ENCODE peak calls at places on chromosomes 13 and 19, in seven cellular contexts. E is tibial nerve, G is uterus, F is Peyer's patch, D is neural crest cell, Z is left ventricle myocardium inferior, S is brain microvascular endothelial cell. K is an unnamed sample.

GRCh38 chr19:50264483-50265186 is 61.2 kb downstream of the MYH14 start:
- DNase-seq in G (no peak), S (no peak), E (no peak), F (no peak), Z (no peak), D (no peak), K (no peak)

GRCh38 chr13:111335263-111335662 is 14.8 kb downstream of the TEX29 start:
- DNase-seq in G (no peak), Z (no peak), E (no peak), D (no peak), S (no peak), F (no peak), K (no peak)

GRCh38 chr19:48943081-48943480 is 9.6 kb downstream of the DHDH start:
- DNase-seq in S (no peak), D (no peak), E (no peak), Z (no peak), G (no peak), F (no peak), K (no peak)

GRCh38 chr13:24275041-24275440 is 34.3 kb upstream of the C1QTNF9 start:
- DNase-seq in Z (no peak), G (no peak), S (no peak), F (no peak), E (no peak), D (no peak), K (no peak)

GRCh38 chr19:54464624-54465266 is 1.2 kb upstream of the LENG9 start:
- DNase-seq in E (peak), G (peak), F (peak), S (peak), D (peak), Z (peak), K (peak)

GRCh38 chr19:49808762-49809154 is 4.3 kb downstream of the FUZ start:
- DNase-seq in D (peak), S (peak), F (peak), E (peak), G (peak), Z (peak), K (peak)

GRCh38 chr13:58043971-58044370 is 412.4 kb downstream of the PCDH17 start:
- DNase-seq in G (no peak), Z (no peak), S (no peak), D (no peak), F (no peak), E (no peak), K (no peak)

GRCh38 chr19:49398001-49398615 is 10.1 kb downstream of the KASH5 start:
- DNase-seq in D (no peak), E (no peak), G (no peak), F (no peak), S (no peak), Z (no peak), K (peak)

GRCh38 chr13:66586489-66586888 is 643.6 kb downstream of the PCDH9 start:
- DNase-seq in E (no peak), D (no peak), G (no peak), Z (no peak), F (no peak), S (no peak), K (no peak)

GRCh38 chr19:35063940-35064818 is 22.7 kb downstream of the HPN start:
- DNase-seq in S (peak), Z (no peak), G (no peak), F (no peak), E (no peak), D (no peak), K (no peak)

GRCh38 chr19:39847525-39847924 is 1.3 kb upstream of the FBL start:
- DNase-seq in S (no peak), F (no peak), Z (no peak), E (no peak), D (no peak), G (no peak), K (no peak)

GRCh38 chr19:55322495-55322894 is 2.6 kb downstream of the TMEM150B start:
- DNase-seq in E (no peak), S (no peak), D (no peak), F (peak), G (no peak), Z (no peak), K (no peak)

GRCh38 chr13:90498096-90498495 is 849.4 kb upstream of the MIR17HG start:
- DNase-seq in E (no peak), Z (no peak), F (no peak), D (no peak), G (no peak), S (no peak), K (no peak)

GRCh38 chr13:37134411-37135041 is 29.1 kb upstream of the CSNK1A1L start:
- DNase-seq in D (no peak), E (no peak), S (peak), F (no peak), Z (no peak), G (peak), K (no peak)

GRCh38 chr19:5149930-5150329 is 181.0 kb downstream of the KDM4B start:
- DNase-seq in E (no peak), Z (no peak), G (no peak), D (no peak), F (no peak), S (no peak), K (no peak)

GRCh38 chr13:23715762-23716235 is 145.6 kb downstream of the TNFRSF19 start:
- DNase-seq in D (no peak), S (no peak), E (no peak), Z (no peak), F (no peak), G (no peak), K (no peak)

GRCh38 chr19:35260694-35261304 is 8.0 kb upstream of the USF2 start:
- DNase-seq in F (peak), G (no peak), E (peak), Z (no peak), S (no peak), D (no peak), K (no peak)

GRCh38 chr19:43265664-43266025 is 3.7 kb downstream of the PSG9 start:
- DNase-seq in F (no peak), D (no peak), E (no peak), Z (no peak), S (no peak), G (no peak), K (no peak)

GRCh38 chr13:112200200-112200599 is 133.3 kb downstream of the SOX1 start:
- DNase-seq in Z (no peak), E (no peak), F (no peak), G (no peak), D (no peak), S (no peak), K (no peak)

GRCh38 chr19:10431943-10432735 is 11.8 kb downstream of the PDE4A start:
- DNase-seq in D (no peak), E (no peak), Z (peak), G (peak), F (peak), S (no peak), K (peak)

GRCh38 chr13:44425041-44425814 is 51.6 kb downstream of the SERP2 start:
- DNase-seq in G (no peak), Z (no peak), F (no peak), D (no peak), E (no peak), S (peak), K (no peak)

GRCh38 chr19:40578442-40578908 is 1.8 kb downstream of the SHKBP1 start:
- DNase-seq in E (no peak), S (no peak), F (no peak), Z (no peak), D (no peak), G (no peak), K (no peak)

GRCh38 chr19:6213266-6213595 is 66.5 kb downstream of the MLLT1 start:
- DNase-seq in G (no peak), E (no peak), S (no peak), D (no peak), Z (no peak), F (peak), K (no peak)

GRCh38 chr13:30276178-30276577 is 31.2 kb downstream of the KATNAL1 start:
- DNase-seq in G (no peak), E (no peak), S (no peak), Z (no peak), D (no peak), F (no peak), K (no peak)

GRCh38 chr13:68064371-68064770 is 834.2 kb upstream of the PCDH9 start:
- DNase-seq in D (no peak), E (no peak), G (no peak), S (no peak), F (no peak), Z (no peak), K (no peak)

GRCh38 chr19:38670921-38671398 is 23.5 kb downstream of the ACTN4 start:
- DNase-seq in F (no peak), Z (no peak), G (no peak), D (no peak), S (no peak), E (no peak), K (no peak)

GRCh38 chr19:38304866-38305429 is 897 bp downstream of the C19orf33 start:
- DNase-seq in S (no peak), F (peak), E (peak), G (no peak), D (no peak), Z (peak), K (no peak)

GRCh38 chr19:10417598-10418280 is 2.6 kb upstream of the PDE4A start:
- DNase-seq in D (no peak), F (no peak), Z (no peak), S (no peak), E (no peak), G (no peak), K (no peak)

GRCh38 chr19:47881757-47882156 is 4.4 kb downstream of the SULT2A1 start:
- DNase-seq in G (no peak), Z (no peak), F (no peak), S (no peak), D (no peak), E (no peak), K (no peak)

GRCh38 chr19:53076984-53077383 is 26.2 kb downstream of the ZNF160 start:
- DNase-seq in S (peak), G (peak), D (peak), E (no peak), Z (peak), F (no peak), K (peak)

GRCh38 chr19:49678970-49679831 is 2.1 kb downstream of the PRMT1 start:
- DNase-seq in E (no peak), S (no peak), G (no peak), Z (no peak), F (peak), D (no peak), K (no peak)

GRCh38 chr13:40464349-40464748 is 202.1 kb downstream of the FOXO1 start:
- DNase-seq in E (no peak), F (no peak), Z (no peak), D (no peak), G (no peak), S (no peak), K (no peak)

GRCh38 chr13:43574601-43575000 is 212.2 kb downstream of the ENOX1 start:
- DNase-seq in G (no peak), F (no peak), E (no peak), D (no peak), Z (no peak), S (no peak), K (no peak)

GRCh38 chr19:56309511-56310185 is 5.0 kb downstream of the ZSCAN5A start:
- DNase-seq in E (no peak), G (no peak), Z (peak), D (peak), F (peak), S (peak), K (no peak)

GRCh38 chr13:44128522-44128921 is 245.1 kb upstream of the SERP2 start:
- DNase-seq in F (no peak), G (peak), S (no peak), E (no peak), D (no peak), Z (peak), K (no peak)

GRCh38 chr19:31314849-31315620 is 34.2 kb downstream of the TSHZ3 start:
- DNase-seq in E (no peak), Z (no peak), S (no peak), F (no peak), D (no peak), G (no peak), K (no peak)
- TF ChIP-seq CTCF in E (no peak), Z (no peak), S (peak), F (no peak), D (no peak), G (no peak), K (no peak)

DNA sequence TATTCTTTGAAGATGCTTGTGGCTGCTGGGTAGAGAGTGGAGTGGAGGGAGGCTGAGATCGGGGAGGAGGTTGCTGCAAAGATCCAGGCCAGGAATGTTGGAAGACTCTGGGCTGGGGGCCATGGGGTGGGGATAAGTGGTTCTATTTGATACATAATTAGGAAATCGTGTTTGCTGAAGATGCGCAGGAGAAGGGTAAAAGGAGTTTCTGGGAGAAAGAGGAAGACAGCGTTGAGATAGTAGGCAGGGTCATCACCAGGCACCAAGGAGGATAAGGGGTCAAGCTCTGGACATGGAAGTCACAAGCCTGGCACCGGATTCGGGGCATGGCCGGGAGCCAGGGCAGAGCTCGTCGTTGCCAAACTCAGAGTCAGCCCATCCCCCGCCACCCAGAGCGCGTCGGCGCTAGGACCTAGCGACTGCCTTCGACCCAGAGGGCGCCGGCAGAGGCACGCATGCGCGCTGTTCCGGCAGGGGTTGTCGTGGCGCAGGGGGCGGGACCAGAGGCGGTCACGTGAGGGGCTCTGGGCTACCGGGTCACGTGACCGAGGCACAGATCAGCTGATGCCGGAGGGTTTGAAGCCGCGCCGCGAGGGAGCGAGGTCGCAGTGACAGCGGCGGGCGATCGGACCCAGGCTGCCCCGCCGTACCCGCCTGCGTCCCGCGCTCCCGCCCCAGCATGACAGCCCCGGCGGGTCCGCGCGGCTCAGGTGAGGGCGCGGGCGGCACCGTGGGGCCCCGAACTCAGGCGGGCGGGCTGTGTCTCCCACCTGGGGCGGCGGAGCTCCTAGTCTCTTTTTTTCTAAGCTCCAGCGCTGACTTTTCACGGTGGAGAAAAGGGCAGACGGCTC is at the start of gene MCOLN1:
- DNase-seq in S (peak), E (peak), F (peak), D (peak), G (peak), Z (peak), K (peak)
- TF ChIP-seq CTCF in S (no peak), E (no peak), F (no peak), D (no peak), G (no peak), Z (no peak), K (no peak)

DNA sequence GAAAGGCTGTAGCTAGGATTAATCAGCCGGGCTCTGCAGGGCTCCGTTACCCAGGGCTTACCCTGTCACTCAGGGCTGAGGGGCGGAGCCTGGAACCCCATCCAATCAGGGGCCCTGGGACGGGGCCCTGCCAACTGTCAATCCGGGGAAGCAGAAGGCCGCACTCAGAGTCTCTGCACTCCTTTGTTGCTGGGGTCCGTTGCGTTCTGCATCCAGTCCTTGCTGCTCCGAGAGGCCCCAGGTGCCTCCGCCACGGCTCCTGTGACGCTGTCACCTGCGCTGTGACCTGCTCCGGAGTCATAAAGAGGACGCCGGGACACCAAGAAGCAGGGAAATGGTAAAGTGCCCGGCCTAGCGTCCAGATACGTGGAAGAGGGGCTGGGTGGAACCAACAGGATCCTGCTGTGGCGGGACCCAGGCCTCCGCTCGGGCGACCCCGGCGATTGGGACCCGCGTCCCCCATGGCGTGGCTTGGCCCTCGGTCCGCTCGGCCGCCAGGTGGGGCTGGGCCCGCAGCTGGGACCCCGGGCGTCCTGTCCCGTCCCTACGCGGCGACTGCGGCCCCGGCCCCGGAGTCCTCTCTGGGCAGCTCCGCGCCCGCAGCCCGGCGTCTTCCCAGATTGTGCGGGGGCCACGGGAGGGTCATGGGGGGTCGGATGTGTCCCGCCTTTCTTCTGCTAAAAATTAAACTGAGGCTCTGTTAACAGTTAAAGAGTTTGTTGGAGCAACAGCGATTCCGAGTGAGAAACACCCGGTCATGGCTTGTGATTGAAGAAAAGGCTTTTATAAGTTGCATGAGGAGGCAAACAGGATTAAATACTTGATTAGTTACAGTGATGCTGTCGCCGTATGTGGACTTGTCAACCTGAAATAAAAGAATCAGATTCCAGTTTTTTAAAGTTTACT is at the start of gene ZNF491:
- DNase-seq in E (peak), F (peak), D (peak), G (peak), S (peak), Z (peak), K (peak)
- TF ChIP-seq CTCF in E (peak), F (peak), D (peak), G (no peak), S (peak), Z (peak), K (no peak)

GRCh38 chr19:18683109-18683954 is at the start of gene CRTC1:
- DNase-seq in D (peak), F (peak), E (peak), Z (peak), S (peak), G (peak), K (peak)
- TF ChIP-seq CTCF in D (no peak), F (no peak), E (no peak), Z (no peak), S (no peak), G (no peak), K (no peak)